ENCODE peak calls at places on chromosomes 4 and X, in nine cellular contexts. V is CD8-positive, alpha-beta T cell; L is HFF-Myc; B is foreskin fibroblast; A is GM20000; W is stimulated activated CD4-positive, alpha-beta T cell treated with anti-CD3 and anti-CD28 coated beads, TNF-alpha, amount 100 ng/mL, for 4 hours; U is NCI-H1092; I is activated naive CD4-positive, alpha-beta T cell treated with anti-CD3 and anti-CD28 coated beads, Interleukin-2, amount 10 ng/mL, durations not matched to agents 7 days and 5 days; J is Karpas-422. Y is an unnamed sample.

GRCh38 chr4:81428002-81428401 is 43.7 kb downstream of the RASGEF1B start:
- DNase-seq in V (no peak), L (no peak), B (no peak), A (no peak), W (no peak), U (no peak), I (no peak), J (no peak), Y (no peak)

GRCh38 chr4:3871181-3871852 is 105.1 kb downstream of the ADRA2C start:
- DNase-seq in V (no peak), L (no peak), B (no peak), A (no peak), W (no peak), U (peak; percentile 28), I (peak; percentile 53), J (no peak), Y (no peak)

GRCh38 chr4:24686866-24687672 is 102.7 kb upstream of the DHX15 start:
- DNase-seq in V (no peak), L (no peak), B (peak; percentile 39), A (peak; percentile 35), W (no peak), U (no peak), I (peak; percentile 25), J (peak; percentile 65), Y (peak; percentile 30)

GRCh38 chrX:72381439-72382198 is 75.9 kb upstream of the CITED1 start:
- DNase-seq in V (no peak), L (no peak), B (no peak), A (no peak), W (no peak), U (no peak), I (no peak), J (no peak), Y (no peak)

GRCh38 chr4:134202557-134202956 is 968 bp upstream of the PABPC4L start:
- DNase-seq in V (no peak), L (no peak), B (no peak), A (no peak), W (no peak), U (no peak), I (no peak), J (no peak), Y (no peak)

GRCh38 chr4:16617416-16617815 is 281.0 kb downstream of the LDB2 start:
- DNase-seq in V (no peak), L (no peak), B (peak; percentile 64), A (no peak), W (no peak), U (no peak), I (no peak), J (no peak), Y (no peak)

GRCh38 chrX:100995469-100995868 is 26.0 kb downstream of the ARL13A start:
- DNase-seq in V (no peak), L (peak; percentile 44), B (peak; percentile 93), A (no peak), W (no peak), U (no peak), I (no peak), J (no peak), Y (no peak)

GRCh38 chrX:110097920-110098319 is 95.0 kb downstream of the TMEM164 start:
- DNase-seq in V (no peak), L (no peak), B (no peak), A (no peak), W (no peak), U (no peak), I (no peak), J (no peak), Y (no peak)

GRCh38 chr4:106266201-106266600 is 49.8 kb downstream of the TBCK start:
- DNase-seq in V (no peak), L (peak; percentile 41), B (peak; percentile 62), A (peak; percentile 12), W (no peak), U (no peak), I (no peak), J (peak; percentile 88), Y (no peak)

GRCh38 chr4:53714377-53715140 is 123.3 kb upstream of the LNX1 start:
- DNase-seq in V (no peak), L (peak; percentile 57), B (peak; percentile 76), A (no peak), W (no peak), U (no peak), I (no peak), J (no peak), Y (no peak)

GRCh38 chr4:147546341-147546740 is 65.4 kb downstream of the EDNRA start:
- DNase-seq in V (no peak), L (peak; percentile 75), B (peak; percentile 92), A (no peak), W (no peak), U (no peak), I (no peak), J (no peak), Y (no peak)

GRCh38 chr4:152696764-152697250 is 17.0 kb upstream of the TMEM154 start:
- DNase-seq in V (peak; percentile 49), L (no peak), B (peak; percentile 24), A (peak; percentile 84), W (no peak), U (no peak), I (peak; percentile 54), J (no peak), Y (peak; percentile 84)

GRCh38 chrX:132118361-132118760 is 9.5 kb downstream of the FRMD7 start:
- DNase-seq in V (no peak), L (no peak), B (no peak), A (no peak), W (no peak), U (no peak), I (no peak), J (no peak), Y (no peak)

GRCh38 chr4:141711211-141711610 is 74.8 kb downstream of the IL15 start:
- DNase-seq in V (no peak), L (no peak), B (peak; percentile 73), A (no peak), W (no peak), U (no peak), I (no peak), J (peak; percentile 44), Y (no peak)

GRCh38 chrX:63747331-63747730 is 37.7 kb downstream of the ARHGEF9 start:
- DNase-seq in V (no peak), L (no peak), B (peak; percentile 70), A (no peak), W (no peak), U (no peak), I (no peak), J (no peak), Y (no peak)

GRCh38 chr4:141761926-141762325 is 125.5 kb downstream of the IL15 start:
- DNase-seq in V (no peak), L (no peak), B (no peak), A (no peak), W (no peak), U (no peak), I (no peak), J (no peak), Y (no peak)

GRCh38 chr4:88866862-88867550 is 169.4 kb upstream of the NAP1L5 start:
- DNase-seq in V (no peak), L (no peak), B (peak; percentile 63), A (no peak), W (no peak), U (peak; percentile 57), I (no peak), J (no peak), Y (no peak)

GRCh38 chr4:147480891-147481576 is at the start of gene EDNRA:
- DNase-seq in V (no peak), L (no peak), B (peak; percentile 87), A (peak; percentile 16), W (no peak), U (no peak), I (no peak), J (no peak), Y (no peak)

GRCh38 chr4:15691346-15692140 is 9.9 kb downstream of the FAM200B start:
- DNase-seq in V (no peak), L (peak; percentile 84), B (peak; percentile 60), A (no peak), W (no peak), U (no peak), I (no peak), J (no peak), Y (no peak)

GRCh38 chrX:150324919-150325318 is 38.2 kb upstream of the MAMLD1 start:
- DNase-seq in V (no peak), L (no peak), B (no peak), A (no peak), W (no peak), U (no peak), I (no peak), J (no peak), Y (no peak)

GRCh38 chr4:152415980-152416379 is 119.9 kb downstream of the FBXW7 start:
- DNase-seq in V (no peak), L (no peak), B (peak; percentile 44), A (no peak), W (no peak), U (no peak), I (no peak), J (no peak), Y (no peak)

GRCh38 chrX:104008831-104009230 is 4.7 kb downstream of the H2BW1 start:
- DNase-seq in V (no peak), L (no peak), B (no peak), A (no peak), W (no peak), U (no peak), I (no peak), J (no peak), Y (no peak)

GRCh38 chrX:72358313-72358712 is 52.6 kb upstream of the CITED1 start:
- DNase-seq in V (no peak), L (no peak), B (peak; percentile 51), A (no peak), W (no peak), U (no peak), I (no peak), J (no peak), Y (no peak)

GRCh38 chr4:82491251-82491960 is 61.0 kb downstream of the ENOPH1 start:
- DNase-seq in V (no peak), L (no peak), B (peak; percentile 16), A (no peak), W (no peak), U (peak; percentile 91), I (no peak), J (no peak), Y (no peak)

GRCh38 chrX:65687367-65687766 is 19.9 kb downstream of the MSN start:
- DNase-seq in V (no peak), L (no peak), B (no peak), A (no peak), W (no peak), U (no peak), I (no peak), J (no peak), Y (no peak)

GRCh38 chr4:37674446-37674845 is 11.7 kb downstream of the RELL1 start:
- DNase-seq in V (no peak), L (no peak), B (peak; percentile 46), A (no peak), W (no peak), U (no peak), I (no peak), J (peak; percentile 28), Y (no peak)

GRCh38 chr4:121199742-121200561 is 35.8 kb upstream of the TNIP3 start:
- DNase-seq in V (peak; percentile 28), L (no peak), B (no peak), A (peak; percentile 44), W (no peak), U (no peak), I (peak; percentile 38), J (no peak), Y (peak; percentile 29)

GRCh38 chr4:45324381-45325111 is 598.2 kb upstream of the GNPDA2 start:
- DNase-seq in V (no peak), L (no peak), B (no peak), A (no peak), W (no peak), U (no peak), I (no peak), J (no peak), Y (no peak)

GRCh38 chr4:79959652-79960051 is 113.4 kb downstream of the ANTXR2 start:
- DNase-seq in V (no peak), L (no peak), B (no peak), A (no peak), W (no peak), U (no peak), I (no peak), J (no peak), Y (no peak)

GRCh38 chrX:96924581-96924980 is 40.9 kb downstream of the RPA4 start:
- DNase-seq in V (no peak), L (no peak), B (no peak), A (no peak), W (no peak), U (no peak), I (no peak), J (no peak), Y (no peak)

GRCh38 chrX:7119927-7120577 is 27.5 kb upstream of the STS start:
- DNase-seq in V (no peak), L (no peak), B (no peak), A (no peak), W (no peak), U (no peak), I (no peak), J (no peak), Y (no peak)